ENCODE peak calls at places on chromosomes 5 and 9, in ten cellular contexts. S, C, Y, Z, I, K, U, H, J and F are unnamed samples.

GRCh38 chr9:37752646-37753488 is 738 bp upstream of the TRMT10B start:
- DNase-seq in S (no peak), C (no peak), Y (no peak), Z (no peak), I (no peak), K (no peak), U (no peak), H (no peak), J (no peak), F (no peak)

GRCh38 chr5:167861134-167861930 is 430.1 kb upstream of the WWC1 start:
- DNase-seq in S (no peak), C (no peak), Y (peak), Z (peak), I (no peak), K (peak), U (no peak), H (no peak), J (no peak), F (peak)

GRCh38 chr5:108711898-108712297 is 35.8 kb upstream of the FER start:
- DNase-seq in S (no peak), C (no peak), Y (no peak), Z (no peak), I (no peak), K (peak), U (no peak), H (no peak), J (no peak), F (no peak)

GRCh38 chr9:32986971-32987370 is 14.5 kb downstream of the APTX start:
- DNase-seq in S (no peak), C (no peak), Y (no peak), Z (no peak), I (no peak), K (no peak), U (no peak), H (no peak), J (no peak), F (peak)

GRCh38 chr5:157172408-157172807 is 6.3 kb upstream of the GARIN3 start:
- DNase-seq in S (no peak), C (no peak), Y (no peak), Z (no peak), I (peak), K (no peak), U (no peak), H (no peak), J (peak), F (no peak)

GRCh38 chr5:90386099-90386710 is 23.4 kb downstream of the CETN3 start:
- DNase-seq in S (no peak), C (no peak), Y (no peak), Z (no peak), I (no peak), K (peak), U (no peak), H (peak), J (no peak), F (peak)

GRCh38 chr9:134216449-134216951 is 52.1 kb upstream of the RNU6ATAC start:
- DNase-seq in S (no peak), C (no peak), Y (no peak), Z (no peak), I (no peak), K (no peak), U (no peak), H (no peak), J (no peak), F (no peak)

GRCh38 chr9:85723220-85723619 is 18.5 kb downstream of the AGTPBP1 start:
- DNase-seq in S (no peak), C (no peak), Y (peak), Z (no peak), I (peak), K (no peak), U (peak), H (no peak), J (peak), F (no peak)

GRCh38 chr5:31626156-31626555 is 12.8 kb upstream of the PDZD2 start:
- DNase-seq in S (no peak), C (no peak), Y (no peak), Z (no peak), I (no peak), K (no peak), U (no peak), H (no peak), J (no peak), F (no peak)

GRCh38 chr5:91136271-91136670 is 246.8 kb downstream of the ARRDC3 start:
- DNase-seq in S (no peak), C (no peak), Y (no peak), Z (peak), I (no peak), K (no peak), U (no peak), H (no peak), J (no peak), F (no peak)